ENCODE peak calls at places on chromosome 4, in five cellular contexts. B, O, H, Z and S are unnamed samples. For H3K9me3, the result is how much of the 10 kb centered on the place peaks cover.

GRCh38 chr4:1012031-1012739 is 759 bp downstream of the FGFRL1 start:
- DNase-seq in B (peak), O (peak), H (peak), Z (no peak), S (no peak)

GRCh38 chr4:48665555-48666186 is 114.4 kb downstream of the FRYL start:
- DNase-seq in B (peak), O (no peak), H (no peak), Z (no peak), S (no peak)

GRCh38 chr4:81723927-81724587 is 252.3 kb upstream of the RASGEF1B start:
- DNase-seq in B (peak), O (no peak), H (no peak), Z (peak), S (no peak)

GRCh38 chr4:26466871-26467270 is 23.4 kb downstream of the CCKAR start:
- DNase-seq in B (no peak), O (no peak), H (no peak), Z (no peak), S (no peak)

GRCh38 chr4:183099537-183100297 is 660 bp downstream of the WWC2 start:
- DNase-seq in B (peak), O (peak), H (no peak), Z (peak), S (peak)

GRCh38 chr4:87118826-87119225 is 101.6 kb downstream of the KLHL8 start:
- DNase-seq in B (peak), O (peak), H (peak), Z (no peak), S (peak)

GRCh38 chr4:140233811-140234696 is 80.1 kb upstream of the MAML3 start:
- DNase-seq in B (no peak), O (peak), H (no peak), Z (no peak), S (no peak)

GRCh38 chr4:56448301-56448700 is 12.2 kb downstream of the PAICS start:
- DNase-seq in B (no peak), O (no peak), H (no peak), Z (no peak), S (no peak)

GRCh38 chr4:2671267-2671895 is 84.8 kb downstream of the TNIP2 start:
- DNase-seq in B (peak), O (no peak), H (no peak), Z (no peak), S (no peak)

GRCh38 chr4:26127851-26128337 is 192.9 kb upstream of the RBPJ start:
- DNase-seq in B (peak), O (no peak), H (no peak), Z (no peak), S (no peak)

GRCh38 chr4:53601251-53601764 is 10.0 kb upstream of the LNX1 start:
- DNase-seq in B (no peak), O (no peak), H (peak), Z (peak), S (peak)

GRCh38 chr4:68906238-68907137 is 45.1 kb downstream of the UGT2A3 start:
- DNase-seq in B (peak), O (no peak), H (no peak), Z (peak), S (no peak)

GRCh38 chr4:81404294-81404693 is 67.4 kb downstream of the RASGEF1B start:
- DNase-seq in B (no peak), O (no peak), H (no peak), Z (no peak), S (no peak)

GRCh38 chr4:100421356-100421978 is 96.4 kb downstream of the EMCN start:
- DNase-seq in B (peak), O (no peak), H (peak), Z (no peak), S (no peak)

GRCh38 chr4:149549911-149550310 is 265.7 kb downstream of the IQCM start:
- DNase-seq in B (no peak), O (peak), H (no peak), Z (no peak), S (no peak)

GRCh38 chr4:53592128-53592527 is 842 bp upstream of the LNX1 start:
- DNase-seq in B (no peak), O (no peak), H (no peak), Z (no peak), S (no peak)

GRCh38 chr4:133823177-133823576 is 378.4 kb downstream of the PABPC4L start:
- DNase-seq in B (no peak), O (no peak), H (no peak), Z (no peak), S (no peak)

DNA sequence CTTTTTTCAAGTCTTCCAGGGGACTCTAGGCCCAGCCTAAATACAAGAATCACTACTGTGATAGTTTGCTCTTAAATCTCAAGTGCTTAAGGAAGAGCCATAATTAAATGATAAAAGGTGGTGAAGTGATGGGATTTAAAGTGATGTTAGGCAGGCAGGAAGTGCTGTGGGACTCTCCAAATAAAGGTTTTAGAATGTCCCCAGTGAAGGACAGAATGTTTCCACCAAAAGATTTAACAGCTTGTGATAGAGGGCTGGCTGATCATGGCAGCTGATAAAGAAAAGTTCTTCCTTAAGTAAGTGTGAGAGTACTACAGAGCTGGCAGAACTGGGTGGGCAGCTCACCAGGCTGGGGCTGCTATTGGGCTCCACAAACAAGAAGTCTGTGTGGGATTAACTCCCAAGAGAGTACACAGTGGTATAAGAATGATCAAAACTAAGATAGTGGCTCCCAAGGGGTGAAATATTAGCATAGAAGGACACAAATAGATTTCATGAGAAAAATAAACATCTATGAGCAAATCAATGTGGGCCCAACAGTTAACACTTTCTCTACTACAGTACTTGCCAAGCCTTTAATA is 637.2 kb upstream of the CPEB2 start:
- DNase-seq in B (no peak), O (no peak), H (no peak), Z (no peak), S (no peak)
- H3K9me3 ChIP-seq in B (under half), O (under half), H (under half), Z (under half), S (under half)

GRCh38 chr4:113292371-113293042 is 243.1 kb downstream of the ANK2 start:
- DNase-seq in B (no peak), O (no peak), H (no peak), Z (peak), S (no peak)
- H3K4me3 ChIP-seq in B (no peak), O (peak), H (no peak), Z (no peak), S (no peak)

GRCh38 chr4:72351521-72351920 is 217.5 kb downstream of the ADAMTS3 start:
- DNase-seq in B (no peak), O (no peak), H (no peak), Z (no peak), S (no peak)
- TF ChIP-seq CTCF in B (no peak), O (no peak), H (no peak), Z (no peak), S (no peak)

GRCh38 chr4:176404591-176404990 is 84.8 kb downstream of the SPCS3 start:
- DNase-seq in B (peak), O (no peak), H (no peak), Z (no peak), S (no peak)
- H3K9me3 ChIP-seq in B (under half), O (under half), H (under half), Z (under half), S (under half)